ENCODE peak calls at places on chromosomes 11 and 22, in eight cellular contexts. X is T-cell, R is brain pericyte, S is T-helper 1 cell, Z is EH, M is GM12865, D is activated T-helper 1 cell treated with Interleukin-2 at 50 U/mL for 16 hours, C is pulmonary artery endothelial cell. N is an unnamed sample.

GRCh38 chr22:26471522-26471921 is 12.1 kb downstream of the HPS4 start:
- DNase-seq in X (no peak), Z (peak), R (no peak), D (no peak), S (no peak), C (peak), M (no peak), N (no peak)

GRCh38 chr11:70244698-70245097 is 25.8 kb upstream of the PPFIA1 start:
- DNase-seq in C (no peak), S (no peak), M (no peak), X (no peak), D (no peak), Z (peak), R (no peak), N (no peak)

GRCh38 chr11:67484847-67485311 is 2.1 kb downstream of the AIP start:
- DNase-seq in R (no peak), Z (no peak), M (peak), X (peak), D (no peak), C (no peak), S (no peak), N (peak)

GRCh38 chr11:93493252-93493897 is 49.8 kb downstream of the SMCO4 start:
- DNase-seq in R (no peak), X (no peak), S (no peak), Z (no peak), C (no peak), M (no peak), D (no peak), N (no peak)

GRCh38 chr11:1719781-1720180 is 22.8 kb downstream of the KRTAP5-6 start:
- DNase-seq in X (no peak), Z (no peak), R (no peak), M (no peak), S (no peak), D (no peak), C (no peak), N (no peak)

GRCh38 chr11:9617960-9618359 is 44.5 kb downstream of the WEE1 start:
- DNase-seq in M (no peak), C (no peak), Z (peak), X (no peak), S (no peak), D (no peak), R (no peak), N (no peak)

GRCh38 chr11:121132211-121132976 is 31.4 kb downstream of the TECTA start:
- DNase-seq in M (no peak), C (no peak), S (no peak), Z (no peak), D (no peak), R (no peak), X (no peak), N (no peak)

GRCh38 chr11:116733959-116734517 is 38.7 kb downstream of the BUD13 start:
- DNase-seq in S (no peak), X (no peak), D (no peak), Z (no peak), C (no peak), M (peak), R (no peak), N (no peak)

GRCh38 chr11:73388241-73389133 is 12.3 kb downstream of the RELT start:
- DNase-seq in R (no peak), M (no peak), S (no peak), Z (peak), C (no peak), X (no peak), D (no peak), N (no peak)

GRCh38 chr11:109267293-109268095 is 154.5 kb upstream of the C11orf87 start:
- DNase-seq in D (no peak), R (no peak), S (no peak), Z (no peak), C (no peak), X (no peak), M (no peak), N (no peak)

N was measured in CD4-positive, alpha-beta memory T cell.